ENCODE peak calls at places on chromosome 10, in seven cellular contexts. One of them, this sample, is unnamed.

GRCh38 chr10:125538947-125539649 is 143.9 kb downstream of the TEX36 start:
- DNase-seq in cardiac muscle cell: no peak
- DNase-seq in Panc1: no peak
- DNase-seq in Peyer's patch: peak; percentile 52
- DNase-seq in suprapubic skin: no peak
- DNase-seq in aorta: no peak
- DNase-seq in testis: peak; percentile 36
- DNase-seq in this sample: peak; percentile 33

GRCh38 chr10:14010083-14010551 is 320.6 kb downstream of the FRMD4A start:
- DNase-seq in Panc1: no peak
- DNase-seq in cardiac muscle cell: peak; percentile 76
- DNase-seq in aorta: no peak
- DNase-seq in Peyer's patch: no peak
- DNase-seq in testis: no peak
- DNase-seq in suprapubic skin: no peak
- DNase-seq in this sample: peak; percentile 76

GRCh38 chr10:69446650-69447151 is 4.6 kb upstream of the TSPAN15 start:
- DNase-seq in aorta: no peak
- DNase-seq in cardiac muscle cell: peak; percentile 80
- DNase-seq in Panc1: peak; percentile 91
- DNase-seq in suprapubic skin: no peak
- DNase-seq in testis: no peak
- DNase-seq in Peyer's patch: no peak
- DNase-seq in this sample: no peak

GRCh38 chr10:125008689-125009579 is 67.0 kb downstream of the ZRANB1 start:
- DNase-seq in cardiac muscle cell: no peak
- DNase-seq in suprapubic skin: peak; percentile 53
- DNase-seq in Panc1: no peak
- DNase-seq in aorta: peak; percentile 33
- DNase-seq in Peyer's patch: no peak
- DNase-seq in testis: no peak
- DNase-seq in this sample: no peak

GRCh38 chr10:33150904-33151303 is 183.6 kb downstream of the NRP1 start:
- DNase-seq in cardiac muscle cell: no peak
- DNase-seq in aorta: no peak
- DNase-seq in Panc1: no peak
- DNase-seq in suprapubic skin: no peak
- DNase-seq in Peyer's patch: no peak
- DNase-seq in testis: no peak
- DNase-seq in this sample: no peak

GRCh38 chr10:24858908-24859270 is 93.5 kb downstream of the PRTFDC1 start:
- DNase-seq in suprapubic skin: no peak
- DNase-seq in cardiac muscle cell: no peak
- DNase-seq in Peyer's patch: no peak
- DNase-seq in aorta: no peak
- DNase-seq in testis: no peak
- DNase-seq in Panc1: no peak
- DNase-seq in this sample: no peak

GRCh38 chr10:122911889-122912484 is 1.6 kb downstream of the FAM24A start:
- DNase-seq in suprapubic skin: no peak
- DNase-seq in cardiac muscle cell: peak; percentile 64
- DNase-seq in Panc1: no peak
- DNase-seq in testis: peak; percentile 68
- DNase-seq in Peyer's patch: no peak
- DNase-seq in aorta: no peak
- DNase-seq in this sample: peak; percentile 45

GRCh38 chr10:909831-910230 is 21.7 kb downstream of the LARP4B start:
- DNase-seq in suprapubic skin: no peak
- DNase-seq in aorta: no peak
- DNase-seq in Peyer's patch: no peak
- DNase-seq in cardiac muscle cell: peak; percentile 51
- DNase-seq in Panc1: no peak
- DNase-seq in testis: no peak
- DNase-seq in this sample: no peak

GRCh38 chr10:131222986-131223385 is 88.5 kb downstream of the TCERG1L start:
- DNase-seq in Panc1: no peak
- DNase-seq in cardiac muscle cell: no peak
- DNase-seq in aorta: no peak
- DNase-seq in testis: no peak
- DNase-seq in suprapubic skin: peak; percentile 30
- DNase-seq in Peyer's patch: no peak
- DNase-seq in this sample: no peak

GRCh38 chr10:35206274-35206673 is 79.6 kb downstream of the CREM start:
- DNase-seq in Panc1: no peak
- DNase-seq in Peyer's patch: no peak
- DNase-seq in suprapubic skin: no peak
- DNase-seq in aorta: no peak
- DNase-seq in testis: no peak
- DNase-seq in cardiac muscle cell: no peak
- DNase-seq in this sample: no peak

GRCh38 chr10:87674963-87675362 is 15.3 kb downstream of the PAPSS2 start:
- DNase-seq in Peyer's patch: no peak
- DNase-seq in testis: no peak
- DNase-seq in suprapubic skin: no peak
- DNase-seq in aorta: no peak
- DNase-seq in Panc1: no peak
- DNase-seq in cardiac muscle cell: peak; percentile 68
- DNase-seq in this sample: no peak

GRCh38 chr10:118978316-118978997 is 51.1 kb upstream of the NANOS1 start:
- DNase-seq in cardiac muscle cell: no peak
- DNase-seq in Peyer's patch: no peak
- DNase-seq in suprapubic skin: no peak
- DNase-seq in Panc1: no peak
- DNase-seq in aorta: no peak
- DNase-seq in testis: no peak
- DNase-seq in this sample: no peak

GRCh38 chr10:120371856-120372255 is 85.2 kb upstream of the PLPP4 start:
- DNase-seq in testis: no peak
- DNase-seq in suprapubic skin: no peak
- DNase-seq in cardiac muscle cell: no peak
- DNase-seq in Panc1: no peak
- DNase-seq in aorta: no peak
- DNase-seq in Peyer's patch: no peak
- DNase-seq in this sample: no peak

GRCh38 chr10:3631709-3632330 is 153.2 kb downstream of the KLF6 start:
- DNase-seq in cardiac muscle cell: peak; percentile 30
- DNase-seq in suprapubic skin: no peak
- DNase-seq in Panc1: no peak
- DNase-seq in aorta: no peak
- DNase-seq in testis: no peak
- DNase-seq in Peyer's patch: no peak
- DNase-seq in this sample: no peak

GRCh38 chr10:3635697-3636096 is 149.3 kb downstream of the KLF6 start:
- DNase-seq in cardiac muscle cell: no peak
- DNase-seq in aorta: no peak
- DNase-seq in Panc1: no peak
- DNase-seq in suprapubic skin: no peak
- DNase-seq in Peyer's patch: peak; percentile 64
- DNase-seq in testis: no peak
- DNase-seq in this sample: no peak

GRCh38 chr10:3639546-3639945 is 145.5 kb downstream of the KLF6 start:
- DNase-seq in aorta: no peak
- DNase-seq in Panc1: no peak
- DNase-seq in suprapubic skin: no peak
- DNase-seq in testis: no peak
- DNase-seq in Peyer's patch: no peak
- DNase-seq in cardiac muscle cell: no peak
- DNase-seq in this sample: no peak

GRCh38 chr10:3635248-3635647 is 149.8 kb downstream of the KLF6 start:
- DNase-seq in suprapubic skin: no peak
- DNase-seq in Peyer's patch: no peak
- DNase-seq in Panc1: no peak
- DNase-seq in aorta: no peak
- DNase-seq in cardiac muscle cell: no peak
- DNase-seq in testis: no peak
- DNase-seq in this sample: no peak

GRCh38 chr10:3636356-3637181 is 148.4 kb downstream of the KLF6 start:
- DNase-seq in aorta: no peak
- DNase-seq in Peyer's patch: no peak
- DNase-seq in cardiac muscle cell: no peak
- DNase-seq in testis: no peak
- DNase-seq in suprapubic skin: peak; percentile 69
- DNase-seq in Panc1: no peak
- DNase-seq in this sample: no peak
- H3K4me3 ChIP-seq in aorta: no peak overlapping the region
- H3K4me3 ChIP-seq in Peyer's patch: no peak overlapping the region
- H3K4me3 ChIP-seq in cardiac muscle cell: no peak overlapping the region
- H3K4me3 ChIP-seq in testis: no peak overlapping the region
- H3K4me3 ChIP-seq in suprapubic skin: no peak overlapping the region
- H3K4me3 ChIP-seq in Panc1: no peak overlapping the region
- H3K4me3 ChIP-seq in this sample: no peak overlapping the region

DNA sequence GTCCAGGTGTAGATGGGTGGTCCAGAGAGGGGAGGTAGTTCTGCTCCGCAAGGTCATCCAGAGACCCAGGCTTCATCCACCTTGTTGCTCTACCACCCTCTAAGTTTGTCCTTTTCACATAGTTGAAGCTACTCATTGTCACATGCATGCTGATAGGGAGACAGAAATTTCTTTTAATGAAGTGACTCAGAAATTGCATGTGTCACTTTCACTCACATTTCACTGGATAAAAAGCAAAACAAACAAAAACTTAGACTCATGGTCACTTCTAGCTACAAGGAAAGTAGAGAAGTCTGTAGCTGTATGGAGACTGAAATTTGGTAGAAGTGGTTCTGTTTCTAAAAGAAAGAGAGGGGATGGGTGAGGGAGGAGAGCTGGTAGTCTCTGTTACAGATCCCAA is 161.9 kb downstream of the SORCS3 start:
- DNase-seq in suprapubic skin: no peak
- DNase-seq in cardiac muscle cell: no peak
- DNase-seq in testis: no peak
- DNase-seq in aorta: no peak
- DNase-seq in Peyer's patch: no peak
- DNase-seq in Panc1: no peak
- DNase-seq in this sample: no peak
- H3K4me1 ChIP-seq in suprapubic skin: no peaks in the 10 kb centered on the region
- H3K4me1 ChIP-seq in cardiac muscle cell: no peaks in the 10 kb centered on the region
- H3K4me1 ChIP-seq in testis: no peaks in the 10 kb centered on the region
- H3K4me1 ChIP-seq in aorta: no peaks in the 10 kb centered on the region
- H3K4me1 ChIP-seq in Peyer's patch: no peaks in the 10 kb centered on the region
- H3K4me1 ChIP-seq in Panc1: no peaks in the 10 kb centered on the region
- H3K4me1 ChIP-seq in this sample: no peaks in the 10 kb centered on the region

DNA sequence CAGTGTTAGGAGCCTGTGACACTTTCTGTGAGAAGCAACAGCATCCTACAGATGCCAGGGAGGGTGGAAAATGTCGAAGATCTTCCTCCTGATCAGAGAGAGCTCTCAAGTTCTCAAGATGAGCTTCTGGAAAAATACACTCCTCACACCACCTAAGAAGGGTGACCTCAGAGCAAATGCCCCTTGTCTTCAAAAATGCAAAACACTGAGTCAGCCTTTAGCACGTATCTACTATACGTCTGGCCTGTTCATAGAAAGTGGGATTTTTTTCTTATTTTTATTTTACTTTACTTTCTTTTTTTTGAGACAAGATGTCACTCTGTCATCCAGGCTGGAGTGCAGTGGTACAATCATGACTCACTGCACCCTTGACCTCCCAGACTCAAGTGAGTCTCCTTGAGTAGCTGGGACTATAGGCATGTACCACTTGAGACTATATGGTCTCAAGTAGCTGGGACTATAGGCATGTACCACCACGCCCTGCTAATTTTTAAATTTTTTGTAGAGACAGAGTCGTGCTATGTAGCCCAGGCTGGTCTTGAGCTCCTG is 57.0 kb downstream of the AFAP1L2 start:
- DNase-seq in cardiac muscle cell: no peak
- DNase-seq in Peyer's patch: no peak
- DNase-seq in suprapubic skin: no peak
- DNase-seq in aorta: no peak
- DNase-seq in Panc1: no peak
- DNase-seq in testis: no peak
- DNase-seq in this sample: no peak
- H3K27ac ChIP-seq in cardiac muscle cell: no peak overlapping the region
- H3K27ac ChIP-seq in Peyer's patch: no peak overlapping the region
- H3K27ac ChIP-seq in suprapubic skin: no peak overlapping the region
- H3K27ac ChIP-seq in aorta: no peak overlapping the region
- H3K27ac ChIP-seq in Panc1: peak overlapping the region; percentile 15
- H3K27ac ChIP-seq in testis: peak overlapping the region; percentile 64
- H3K27ac ChIP-seq in this sample: no peak overlapping the region

GRCh38 chr10:71837085-71837827 is 13.8 kb downstream of the PSAP start:
- DNase-seq in testis: no peak
- DNase-seq in cardiac muscle cell: no peak
- DNase-seq in Peyer's patch: no peak
- DNase-seq in Panc1: no peak
- DNase-seq in aorta: peak; percentile 46
- DNase-seq in suprapubic skin: peak; percentile 44
- DNase-seq in this sample: no peak

GRCh38 chr10:71833451-71834342 is 17.4 kb downstream of the PSAP start:
- DNase-seq in aorta: no peak
- DNase-seq in cardiac muscle cell: no peak
- DNase-seq in Panc1: no peak
- DNase-seq in testis: no peak
- DNase-seq in Peyer's patch: no peak
- DNase-seq in suprapubic skin: peak; percentile 55
- DNase-seq in this sample: no peak

GRCh38 chr10:71834343-71834674 is 16.7 kb downstream of the PSAP start:
- DNase-seq in Peyer's patch: no peak
- DNase-seq in suprapubic skin: peak; percentile 43
- DNase-seq in testis: no peak
- DNase-seq in aorta: no peak
- DNase-seq in cardiac muscle cell: no peak
- DNase-seq in Panc1: no peak
- DNase-seq in this sample: no peak

GRCh38 chr10:71836594-71836970 is 14.5 kb downstream of the PSAP start:
- DNase-seq in testis: no peak
- DNase-seq in Panc1: no peak
- DNase-seq in cardiac muscle cell: peak; percentile 27
- DNase-seq in aorta: no peak
- DNase-seq in suprapubic skin: peak; percentile 44
- DNase-seq in Peyer's patch: no peak
- DNase-seq in this sample: no peak

DNA sequence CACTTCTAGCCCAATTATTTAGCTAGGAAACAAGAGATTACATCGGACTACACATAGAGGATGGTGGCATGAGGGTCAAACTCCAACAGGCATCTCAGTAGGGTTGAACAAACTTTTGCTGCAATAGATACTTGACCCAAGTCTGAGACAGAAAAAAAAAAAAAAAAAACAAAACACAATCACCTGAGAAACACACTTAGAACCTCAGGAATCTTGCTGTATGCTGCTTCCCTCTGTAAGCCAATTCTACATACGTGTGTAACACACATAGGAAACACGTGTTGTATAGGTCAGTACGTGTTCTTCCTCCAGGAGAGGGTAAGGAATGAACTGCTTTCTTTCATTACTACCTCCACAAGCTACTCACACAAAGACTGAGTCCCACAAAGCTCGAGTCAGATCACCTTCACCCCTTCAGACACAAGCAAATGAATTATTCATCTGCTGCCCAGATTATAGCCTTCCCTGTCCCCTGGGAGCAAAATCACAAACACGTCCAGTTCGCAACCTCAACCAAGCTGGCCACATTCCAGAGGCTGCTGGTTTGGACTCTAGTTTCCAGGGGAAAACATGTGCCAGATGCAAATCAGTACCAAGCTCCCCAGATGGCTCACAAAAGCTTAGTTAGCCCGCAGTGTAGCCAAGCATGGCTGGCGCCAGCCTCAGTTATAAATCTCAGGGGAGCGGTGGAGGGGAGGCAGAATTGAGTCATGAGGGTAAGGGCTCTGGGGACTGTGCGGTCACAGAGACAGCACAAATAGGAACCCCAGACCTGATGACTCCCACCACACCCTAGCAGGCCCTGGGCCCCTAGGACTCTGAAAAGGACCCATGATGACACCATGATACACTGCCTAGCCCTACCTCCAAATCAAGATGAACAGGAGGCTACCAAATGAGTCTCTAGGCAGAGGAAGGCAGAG is 15.1 kb downstream of the PSAP start:
- DNase-seq in cardiac muscle cell: peak; percentile 96
- DNase-seq in testis: peak; percentile 66
- DNase-seq in Peyer's patch: peak; percentile 89
- DNase-seq in Panc1: no peak
- DNase-seq in aorta: peak; percentile 90
- DNase-seq in suprapubic skin: peak; percentile 83
- DNase-seq in this sample: peak; percentile 88
- H3K4me3 ChIP-seq in cardiac muscle cell: no peak overlapping the region
- H3K4me3 ChIP-seq in testis: no peak overlapping the region
- H3K4me3 ChIP-seq in Peyer's patch: peak overlapping the region; percentile 0
- H3K4me3 ChIP-seq in Panc1: peak overlapping the region; percentile 2
- H3K4me3 ChIP-seq in aorta: no peak overlapping the region
- H3K4me3 ChIP-seq in suprapubic skin: no peak overlapping the region
- H3K4me3 ChIP-seq in this sample: no peak overlapping the region